ENCODE peak calls at places on chromosomes 4 and X, in six cellular contexts. I, A, Z, V, L and J are unnamed samples.

GRCh38 chrX:2811271-2811670 is 17.5 kb upstream of the GYG2 start:
- DNase-seq in I (no peak), A (no peak), Z (no peak), V (no peak), L (no peak), J (no peak)

GRCh38 chr4:151099976-151100417 is 569 bp downstream of the RPS3A start:
- DNase-seq in I (no peak), A (no peak), Z (peak), V (no peak), L (no peak), J (peak)

GRCh38 chr4:106238819-106239420 is 77.1 kb downstream of the TBCK start:
- DNase-seq in I (no peak), A (no peak), Z (peak), V (no peak), L (no peak), J (peak)

GRCh38 chrX:39645059-39645895 is 452.5 kb downstream of the BCOR start:
- DNase-seq in I (no peak), A (no peak), Z (peak), V (no peak), L (no peak), J (peak)

GRCh38 chr4:3045500-3045850 is 28.9 kb downstream of the HTT-AS start:
- DNase-seq in I (no peak), A (peak), Z (peak), V (peak), L (no peak), J (peak)

GRCh38 chr4:186342582-186342981 is 76.6 kb downstream of the F11 start:
- DNase-seq in I (no peak), A (no peak), Z (no peak), V (no peak), L (no peak), J (no peak)

GRCh38 chrX:115226929-115227328 is 7.0 kb downstream of the LRCH2 start:
- DNase-seq in I (peak), A (no peak), Z (peak), V (no peak), L (no peak), J (no peak)

GRCh38 chrX:40177942-40178715 is 80.4 kb upstream of the BCOR start:
- DNase-seq in I (no peak), A (no peak), Z (no peak), V (no peak), L (no peak), J (no peak)

GRCh38 chr4:42656986-42657792 is at the start of gene ATP8A1:
- DNase-seq in I (peak), A (peak), Z (peak), V (peak), L (peak), J (peak)

GRCh38 chrX:47361538-47362511 is 8.6 kb upstream of the ZNF157 start:
- DNase-seq in I (peak), A (peak), Z (peak), V (peak), L (no peak), J (peak)

GRCh38 chr4:172515266-172515879 is 653.2 kb upstream of the GALNT7 start:
- DNase-seq in I (no peak), A (no peak), Z (peak), V (no peak), L (no peak), J (peak)

GRCh38 chrX:39953027-39953426 is 144.7 kb downstream of the BCOR start:
- DNase-seq in I (no peak), A (no peak), Z (no peak), V (no peak), L (no peak), J (no peak)

GRCh38 chrX:39755152-39756032 is 342.4 kb downstream of the BCOR start:
- DNase-seq in I (peak), A (no peak), Z (peak), V (no peak), L (no peak), J (peak)

GRCh38 chrX:38061335-38061734 is 55.0 kb downstream of the SYTL5 start:
- DNase-seq in I (no peak), A (no peak), Z (peak), V (no peak), L (no peak), J (peak)

GRCh38 chr4:22593933-22594332 is 78.1 kb upstream of the ADGRA3 start:
- DNase-seq in I (no peak), A (no peak), Z (no peak), V (no peak), L (no peak), J (no peak)

GRCh38 chr4:165101641-165102040 is 11.0 kb downstream of the TMEM192 start:
- DNase-seq in I (no peak), A (no peak), Z (no peak), V (no peak), L (no peak), J (no peak)

GRCh38 chrX:77505227-77505626 is 58.0 kb downstream of the FGF16 start:
- DNase-seq in I (no peak), A (no peak), Z (peak), V (no peak), L (no peak), J (peak)

GRCh38 chr4:176090115-176090514 is 24.5 kb downstream of the WDR17 start:
- DNase-seq in I (no peak), A (peak), Z (no peak), V (no peak), L (no peak), J (no peak)

GRCh38 chrX:41895826-41896225 is 27.5 kb downstream of the CASK start:
- DNase-seq in I (no peak), A (no peak), Z (no peak), V (no peak), L (no peak), J (peak)

GRCh38 chr4:142840516-142841123 is 5.5 kb downstream of the INPP4B start:
- DNase-seq in I (peak), A (no peak), Z (peak), V (no peak), L (no peak), J (peak)

GRCh38 chr4:31370866-31371465 is 650.8 kb downstream of the PCDH7 start:
- DNase-seq in I (peak), A (peak), Z (peak), V (no peak), L (no peak), J (peak)

GRCh38 chr4:81030617-81031388 is at the start of gene BMP3:
- DNase-seq in I (peak), A (peak), Z (peak), V (no peak), L (no peak), J (peak)

GRCh38 chr4:16269742-16270522 is 43.7 kb upstream of the TAPT1 start:
- DNase-seq in I (no peak), A (no peak), Z (peak), V (no peak), L (no peak), J (peak)

GRCh38 chr4:67892253-67892652 is 8.5 kb upstream of the TMPRSS11D start:
- DNase-seq in I (no peak), A (no peak), Z (no peak), V (no peak), L (no peak), J (no peak)

GRCh38 chrX:71998836-71999509 is 88.3 kb downstream of the NHSL2 start:
- DNase-seq in I (peak), A (peak), Z (peak), V (peak), L (no peak), J (no peak)

GRCh38 chr4:123744664-123745290 is 348.2 kb downstream of the SPRY1 start:
- DNase-seq in I (no peak), A (no peak), Z (no peak), V (no peak), L (no peak), J (no peak)

GRCh38 chr4:27100713-27101112 is 240.1 kb downstream of the STIM2 start:
- DNase-seq in I (no peak), A (no peak), Z (no peak), V (no peak), L (no peak), J (no peak)

GRCh38 chr4:13483142-13484044 is 747 bp downstream of the RAB28 start:
- DNase-seq in I (peak), A (no peak), Z (peak), V (no peak), L (no peak), J (peak)

GRCh38 chrX:123976671-123977316 is 15.3 kb downstream of the STAG2 start:
- DNase-seq in I (no peak), A (no peak), Z (peak), V (no peak), L (no peak), J (peak)

GRCh38 chr4:177986236-177986635 is 544.0 kb upstream of the AGA start:
- DNase-seq in I (no peak), A (no peak), Z (no peak), V (no peak), L (no peak), J (no peak)